ENCODE peak calls at places on chromosomes 7 and 10, in ten cellular contexts. A, P, H, G, O, E, B, T, X and Q are unnamed samples.

GRCh38 chr7:48887500-48887899 is 36.8 kb upstream of the CDC14C start:
- DNase-seq in A (no peak), P (no peak), H (no peak), G (no peak), O (peak), E (no peak), B (no peak), T (peak), X (no peak), Q (no peak)

GRCh38 chr7:71886066-71886465 is 526.1 kb downstream of the CALN1 start:
- DNase-seq in A (no peak), P (no peak), H (no peak), G (no peak), O (no peak), E (no peak), B (no peak), T (no peak), X (no peak), Q (no peak)

GRCh38 chr7:132782777-132783633 is 206.7 kb upstream of the PLXNA4 start:
- DNase-seq in A (no peak), P (no peak), H (peak), G (no peak), O (peak), E (no peak), B (no peak), T (peak), X (no peak), Q (no peak)

GRCh38 chr10:122190553-122190952 is 80.5 kb upstream of the BTBD16 start:
- DNase-seq in A (no peak), P (no peak), H (no peak), G (no peak), O (peak), E (no peak), B (no peak), T (peak), X (no peak), Q (no peak)

GRCh38 chr10:120598377-120598776 is 141.3 kb downstream of the PLPP4 start:
- DNase-seq in A (no peak), P (no peak), H (no peak), G (no peak), O (peak), E (no peak), B (no peak), T (no peak), X (no peak), Q (no peak)

GRCh38 chr10:77319557-77319956 is 318.1 kb downstream of the KCNMA1 start:
- DNase-seq in A (no peak), P (no peak), H (no peak), G (no peak), O (peak), E (no peak), B (no peak), T (peak), X (no peak), Q (no peak)

GRCh38 chr7:108454674-108455523 is 1.3 kb downstream of the NRCAM start:
- DNase-seq in A (peak), P (no peak), H (no peak), G (peak), O (no peak), E (no peak), B (peak), T (no peak), X (peak), Q (peak)

GRCh38 chr10:132654121-132654571 is 116.6 kb downstream of the INPP5A start:
- DNase-seq in A (no peak), P (no peak), H (no peak), G (no peak), O (no peak), E (no peak), B (no peak), T (no peak), X (no peak), Q (no peak)

GRCh38 chr7:137985897-137986251 is 16.0 kb downstream of the CREB3L2 start:
- DNase-seq in A (no peak), P (no peak), H (no peak), G (no peak), O (no peak), E (no peak), B (peak), T (no peak), X (no peak), Q (no peak)

GRCh38 chr7:151008511-151009323 is 15.6 kb downstream of the ATG9B start:
- DNase-seq in A (peak), P (peak), H (no peak), G (no peak), O (no peak), E (peak), B (peak), T (peak), X (no peak), Q (peak)

GRCh38 chr10:97759157-97759980 is 12.4 kb downstream of the SFRP5 start:
- DNase-seq in A (peak), P (no peak), H (no peak), G (peak), O (peak), E (peak), B (peak), T (peak), X (peak), Q (peak)

GRCh38 chr10:103153765-103154197 is 39.3 kb downstream of the NT5C2 start:
- DNase-seq in A (no peak), P (no peak), H (no peak), G (no peak), O (peak), E (no peak), B (no peak), T (peak), X (no peak), Q (no peak)

GRCh38 chr10:83075395-83076072 is 1063.8 kb upstream of the GHITM start:
- DNase-seq in A (no peak), P (no peak), H (no peak), G (no peak), O (no peak), E (no peak), B (no peak), T (no peak), X (no peak), Q (no peak)

GRCh38 chr10:73182568-73182967 is 14.6 kb downstream of the FAM149B1 start:
- DNase-seq in A (no peak), P (no peak), H (no peak), G (no peak), O (no peak), E (no peak), B (no peak), T (peak), X (no peak), Q (no peak)

GRCh38 chr7:41709621-41710020 is 6.7 kb upstream of the INHBA start:
- DNase-seq in A (no peak), P (no peak), H (peak), G (no peak), O (peak), E (no peak), B (no peak), T (peak), X (no peak), Q (no peak)